ENCODE peak calls at places on chromosomes 6 and 20, in five cellular contexts. P is CD8-positive, alpha-beta T cell; S is CD14-positive monocyte; G is kidney; Z is WTC11. K is an unnamed sample.

GRCh38 chr6:108940741-108941140 is 92.5 kb downstream of the ARMC2 start:
- DNase-seq in P (no peak), Z (no peak), G (no peak), S (no peak), K (no peak)

GRCh38 chr6:42345696-42346416 is 105.9 kb downstream of the TRERF1 start:
- DNase-seq in S (no peak), P (no peak), Z (no peak), G (no peak), K (no peak)

GRCh38 chr6:34792605-34793500 is 970 bp downstream of the BLTP3A start:
- DNase-seq in P (no peak), S (peak; percentile 66), Z (peak; percentile 25), G (no peak), K (no peak)

GRCh38 chr6:61809004-61809595 is 476.9 kb downstream of the KHDRBS2 start:
- DNase-seq in G (no peak), P (no peak), Z (no peak), S (no peak), K (no peak)

GRCh38 chr6:32972353-32973143 is 4.2 kb downstream of the BRD2 start:
- DNase-seq in G (peak; percentile 88), Z (peak; percentile 28), S (peak; percentile 53), P (peak; percentile 51), K (no peak)

GRCh38 chr20:36361406-36361805 is 55.3 kb downstream of the DLGAP4 start:
- DNase-seq in P (no peak), S (no peak), Z (no peak), G (no peak), K (no peak)

GRCh38 chr6:167467793-167468431 is 143.0 kb downstream of the TTLL2 start:
- DNase-seq in Z (no peak), S (no peak), G (no peak), P (no peak), K (no peak)

GRCh38 chr6:42315991-42316378 is 98.3 kb upstream of the MRPS10 start:
- DNase-seq in G (peak; percentile 81), P (no peak), Z (no peak), S (peak; percentile 93), K (no peak)

GRCh38 chr6:31720196-31720770 is 1.3 kb downstream of the LY6G6C start:
- DNase-seq in G (no peak), P (no peak), Z (no peak), S (no peak), K (no peak)

GRCh38 chr20:36728986-36729385 is 16.9 kb downstream of the NDRG3 start:
- DNase-seq in G (no peak), Z (no peak), S (no peak), P (no peak), K (no peak)

GRCh38 chr6:44629636-44630035 is 242.1 kb downstream of the CDC5L start:
- DNase-seq in S (no peak), G (no peak), P (no peak), Z (no peak), K (no peak)

GRCh38 chr6:25366785-25367657 is 87.8 kb downstream of the CARMIL1 start:
- DNase-seq in P (no peak), S (no peak), G (no peak), Z (no peak), K (no peak)

GRCh38 chr6:78861509-78861908 is 5.8 kb upstream of the IRAK1BP1 start:
- DNase-seq in G (no peak), S (no peak), P (no peak), Z (no peak), K (no peak)

GRCh38 chr6:16762547-16763477 is 1.6 kb upstream of the ATXN1 start:
- DNase-seq in G (peak; percentile 90), P (peak; percentile 43), Z (peak; percentile 46), S (peak; percentile 58), K (no peak)

GRCh38 chr6:20791932-20792331 is 257.7 kb downstream of the CDKAL1 start:
- DNase-seq in G (no peak), P (no peak), Z (no peak), S (no peak), K (no peak)

GRCh38 chr6:89928604-89929003 is 34.3 kb downstream of the GJA10 start:
- DNase-seq in S (no peak), P (no peak), G (no peak), Z (no peak), K (no peak)

GRCh38 chr6:41704656-41705328 is 30.6 kb downstream of the TFEB start:
- DNase-seq in S (no peak), Z (no peak), G (no peak), P (no peak), K (no peak)

GRCh38 chr6:67639161-67639560 is 995.9 kb upstream of the ADGRB3 start:
- DNase-seq in P (no peak), S (no peak), G (no peak), Z (no peak), K (no peak)

GRCh38 chr20:34362502-34363061 is 491 bp upstream of the ITCH start:
- DNase-seq in S (no peak), P (no peak), Z (no peak), G (no peak), K (no peak)

GRCh38 chr6:53728570-53729194 is 63.1 kb upstream of the KLHL31 start:
- DNase-seq in P (peak; percentile 37), Z (peak; percentile 56), G (no peak), S (no peak), K (peak; percentile 47)

GRCh38 chr20:56411759-56412472 is at the start of gene CASS4:
- DNase-seq in P (no peak), Z (no peak), S (no peak), G (no peak), K (no peak)

GRCh38 chr20:58475466-58475865 is 39.7 kb downstream of the APCDD1L start:
- DNase-seq in S (no peak), G (no peak), Z (no peak), P (no peak), K (no peak)

GRCh38 chr6:26743941-26744699 is 84.6 kb upstream of the ZNF322 start:
- DNase-seq in Z (peak; percentile 23), S (no peak), P (no peak), G (peak; percentile 29), K (no peak)

GRCh38 chr6:7559651-7560385 is 18.3 kb downstream of the DSP start:
- DNase-seq in S (no peak), Z (no peak), G (no peak), P (no peak), K (no peak)

GRCh38 chr20:55166063-55166462 is 690.7 kb downstream of the DOK5 start:
- DNase-seq in P (no peak), G (no peak), Z (no peak), S (no peak), K (no peak)

GRCh38 chr20:43028470-43028869 is 161.2 kb downstream of the PTPRT start:
- DNase-seq in P (no peak), S (no peak), Z (no peak), G (no peak), K (no peak)

GRCh38 chr20:45413479-45413878 is 2.5 kb upstream of the PIGT start:
- DNase-seq in S (no peak), G (no peak), Z (no peak), P (no peak), K (no peak)

GRCh38 chr20:45412653-45413052 is 3.3 kb upstream of the PIGT start:
- DNase-seq in G (no peak), S (no peak), P (no peak), Z (no peak), K (no peak)

GRCh38 chr20:45416917-45417316 is 976 bp downstream of the PIGT start:
- DNase-seq in S (no peak), G (no peak), P (no peak), Z (no peak), K (no peak)

GRCh38 chr20:45419188-45420091 is 3.5 kb downstream of the PIGT start:
- DNase-seq in Z (no peak), P (no peak), G (no peak), S (no peak), K (no peak)

DNA sequence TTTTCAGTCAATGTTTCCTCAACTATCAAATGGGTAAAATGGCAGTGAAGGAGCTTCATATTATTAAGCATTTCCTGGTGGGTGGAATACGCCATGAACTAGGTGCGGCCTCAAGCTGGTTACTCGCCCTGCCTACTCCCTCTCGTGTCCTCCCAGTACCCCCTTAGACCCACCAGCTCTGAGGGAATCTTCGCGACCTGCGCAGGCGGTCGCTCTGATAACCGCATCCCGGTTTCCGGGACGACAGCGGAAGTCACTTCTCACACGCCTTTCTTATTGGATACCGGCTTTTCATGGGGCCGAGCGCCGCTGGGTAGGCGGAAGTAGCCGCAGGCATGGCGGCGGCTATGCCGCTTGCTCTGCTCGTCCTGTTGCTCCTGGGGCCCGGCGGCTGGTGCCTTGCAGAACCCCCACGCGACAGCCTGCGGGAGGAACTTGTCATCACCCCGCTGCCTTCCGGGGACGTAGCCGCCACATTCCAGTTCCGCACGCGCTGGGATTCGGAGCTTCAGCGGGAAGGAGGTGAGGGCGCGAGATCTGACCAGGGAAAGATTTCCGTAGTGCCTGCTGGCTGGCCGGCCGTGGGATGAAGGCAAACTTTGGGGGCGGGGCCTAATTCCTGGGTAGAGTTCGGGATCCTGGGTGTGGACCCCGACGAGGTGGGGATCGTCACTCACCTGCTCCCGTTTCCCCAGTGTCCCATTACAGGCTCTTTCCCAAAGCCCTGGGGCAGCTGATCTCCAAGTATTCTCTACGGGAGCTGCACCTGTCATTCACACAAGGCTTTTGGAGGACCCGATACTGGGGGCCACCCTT is at the start of gene PIGT:
- DNase-seq in G (peak; percentile 95), Z (peak; percentile 82), S (peak; percentile 82), P (peak; percentile 83), K (peak; percentile 33)
- TF ChIP-seq CTCF in G (no peak), Z (no peak), S (no peak), P (no peak), K (no peak)

GRCh38 chr6:85114583-85114939 is 335.3 kb upstream of the NT5E start:
- DNase-seq in G (no peak), P (no peak), S (no peak), Z (no peak), K (no peak)

GRCh38 chr6:85115876-85116275 is 334.0 kb upstream of the NT5E start:
- DNase-seq in P (no peak), Z (no peak), S (no peak), G (no peak), K (no peak)

GRCh38 chr6:85116475-85116874 is 333.4 kb upstream of the NT5E start:
- DNase-seq in G (no peak), S (no peak), Z (no peak), P (no peak), K (no peak)

GRCh38 chr6:85113934-85114582 is 335.8 kb upstream of the NT5E start:
- DNase-seq in P (no peak), G (no peak), S (no peak), Z (no peak), K (no peak)

DNA sequence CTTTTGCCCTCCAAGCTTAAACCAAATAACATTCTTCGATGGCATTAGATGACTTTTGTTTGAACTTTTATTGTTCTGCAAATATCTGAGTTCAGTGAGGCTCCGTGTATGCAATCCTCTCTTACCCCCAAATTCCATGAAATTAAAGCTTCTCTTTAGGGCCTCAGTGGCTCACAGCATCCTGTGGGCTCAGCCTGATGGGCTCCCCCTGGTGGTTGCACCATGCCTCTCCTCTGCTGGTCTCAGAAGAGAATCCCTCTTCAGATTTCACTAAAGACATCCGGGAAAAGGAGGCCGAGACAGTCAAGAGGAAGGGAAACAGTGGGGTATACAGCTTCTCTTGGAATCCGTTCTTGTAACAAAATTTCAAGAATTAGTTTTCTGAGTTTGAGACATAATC is 331.6 kb upstream of the NT5E start:
- DNase-seq in Z (peak; percentile 42), G (no peak), S (no peak), P (no peak), K (no peak)
- TF ChIP-seq CTCF in Z (peak; percentile 54), G (no peak), S (no peak), P (no peak), K (no peak)

GRCh38 chr6:128295670-128296069 is 224.7 kb downstream of the PTPRK start:
- DNase-seq in G (no peak), P (no peak), Z (no peak), S (no peak), K (no peak)
- TF ChIP-seq CTCF in G (no peak), P (no peak), Z (no peak), S (no peak), K (no peak)

GRCh38 chr6:54737247-54737646 is 109.3 kb upstream of the FAM83B start:
- DNase-seq in Z (peak; percentile 70), S (no peak), G (no peak), P (no peak), K (no peak)
- TF ChIP-seq CTCF in Z (peak; percentile 66), S (no peak), G (no peak), P (no peak), K (peak; percentile 7)